ENCODE peak calls at places on chromosome 12, in seven cellular contexts. R, N, X, C, G, D and M are unnamed samples.

GRCh38 chr12:119929974-119930373 is 52.9 kb upstream of the CIT start:
- DNase-seq in C (no peak), D (no peak), N (no peak), R (no peak), G (no peak), X (no peak), M (no peak)

GRCh38 chr12:53670308-53670707 is 5.6 kb downstream of the ATP5MC2 start:
- DNase-seq in N (no peak), C (no peak), X (no peak), D (no peak), G (no peak), R (no peak), M (no peak)

GRCh38 chr12:92029902-92030586 is 115.6 kb downstream of the BTG1 start:
- DNase-seq in X (peak; percentile 5), G (no peak), R (no peak), D (no peak), C (no peak), N (no peak), M (no peak)

GRCh38 chr12:6267007-6267721 is 43.3 kb upstream of the PLEKHG6 start:
- DNase-seq in D (no peak), X (peak; percentile 57), C (peak; percentile 10), R (peak; percentile 52), G (no peak), N (no peak), M (peak; percentile 86)

GRCh38 chr12:21992823-21993222 is 51.6 kb upstream of the ABCC9 start:
- DNase-seq in N (peak; percentile 41), G (peak; percentile 48), D (no peak), C (no peak), X (peak; percentile 31), R (no peak), M (no peak)

GRCh38 chr12:87336814-87337336 is 692.3 kb downstream of the C12orf50 start:
- DNase-seq in C (no peak), D (no peak), X (peak; percentile 6), R (no peak), N (no peak), G (peak; percentile 34), M (no peak)

GRCh38 chr12:103273645-103274044 is 222.1 kb downstream of the C12orf42 start:
- DNase-seq in X (no peak), G (no peak), R (no peak), C (no peak), D (no peak), N (no peak), M (peak; percentile 26)

GRCh38 chr12:67533159-67533558 is 115.4 kb upstream of the DYRK2 start:
- DNase-seq in G (no peak), N (no peak), X (no peak), C (no peak), D (no peak), R (no peak), M (no peak)

GRCh38 chr12:9049520-9050133 is 60.3 kb downstream of the KLRG1 start:
- DNase-seq in N (no peak), C (peak; percentile 39), X (peak; percentile 76), G (peak; percentile 62), R (peak; percentile 18), D (peak; percentile 7), M (no peak)

GRCh38 chr12:51534216-51534615 is 56.8 kb upstream of the SCN8A start:
- DNase-seq in N (no peak), D (no peak), G (no peak), X (no peak), R (no peak), C (no peak), M (no peak)

GRCh38 chr12:51531284-51531981 is 59.6 kb upstream of the SCN8A start:
- DNase-seq in R (no peak), G (no peak), X (no peak), D (no peak), N (no peak), C (no peak), M (no peak)

GRCh38 chr12:51530208-51530607 is 60.8 kb upstream of the SCN8A start:
- DNase-seq in R (no peak), N (no peak), C (no peak), D (no peak), X (no peak), G (no peak), M (no peak)

GRCh38 chr12:51533799-51534198 is 57.2 kb upstream of the SCN8A start:
- DNase-seq in N (no peak), C (no peak), X (peak; percentile 28), R (no peak), G (peak; percentile 32), D (no peak), M (no peak)

DNA sequence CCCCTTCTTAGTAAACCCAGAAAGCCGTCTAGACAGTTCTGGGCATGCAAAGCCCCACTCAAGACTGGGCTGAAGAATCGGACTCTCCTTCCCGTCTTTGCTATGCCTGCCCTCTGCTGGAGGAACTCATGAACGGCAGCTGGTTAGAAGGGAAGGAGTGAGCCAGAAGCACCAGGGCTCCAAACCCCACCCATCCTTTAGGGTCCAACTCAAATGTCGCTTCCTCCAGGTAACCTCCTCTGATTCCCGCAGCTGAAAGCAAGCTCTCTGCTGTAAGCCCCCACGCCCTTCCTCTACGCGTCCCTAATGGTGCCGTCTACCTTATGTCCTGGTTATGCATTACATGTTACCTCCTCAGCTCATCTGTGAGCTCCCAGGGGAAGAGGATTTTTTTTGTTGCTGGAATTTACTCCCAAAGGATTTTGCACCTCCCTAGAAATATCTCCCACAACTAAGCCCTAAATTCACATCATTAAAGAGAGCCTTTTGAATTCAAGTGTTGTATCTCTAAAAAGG is 59.0 kb upstream of the SCN8A start:
- DNase-seq in C (peak; percentile 58), D (peak; percentile 52), X (peak; percentile 88), R (peak; percentile 34), N (peak; percentile 35), G (peak; percentile 73), M (no peak)
- H3K4me3 ChIP-seq in C (no peak overlapping the region), D (no peak overlapping the region), X (no peak overlapping the region), R (no peak overlapping the region), N (no peak overlapping the region), G (no peak overlapping the region), M (no peak overlapping the region)

DNA sequence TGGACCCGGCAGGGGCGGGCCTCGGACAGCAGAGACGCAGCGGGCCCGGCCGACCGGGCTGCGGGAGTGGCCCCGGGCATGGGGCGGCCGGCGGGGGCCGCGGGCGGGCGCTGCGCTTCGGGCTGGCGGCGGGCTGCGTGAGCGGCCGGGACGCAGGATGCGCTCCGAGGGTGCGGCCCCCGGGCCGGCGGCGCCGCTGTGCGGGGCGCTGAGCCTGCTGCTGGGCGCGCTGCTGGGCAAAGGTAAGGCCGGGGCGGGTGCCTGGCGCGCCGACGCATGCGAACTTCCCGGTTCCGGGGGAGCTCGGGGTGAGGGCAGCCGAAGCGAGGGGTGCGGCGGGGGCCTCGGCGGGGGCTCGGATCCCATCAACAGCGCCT is 264 bp downstream of the TMEM132C start:
- DNase-seq in X (no peak), R (no peak), N (no peak), G (no peak), C (no peak), D (no peak), M (no peak)
- H3K4me3 ChIP-seq in X (no peak overlapping the region), R (no peak overlapping the region), N (no peak overlapping the region), G (no peak overlapping the region), C (no peak overlapping the region), D (no peak overlapping the region), M (no peak overlapping the region)

GRCh38 chr12:1805441-1806081 is 14.8 kb upstream of the LRTM2 start:
- DNase-seq in G (no peak), X (no peak), D (no peak), R (no peak), N (no peak), C (no peak), M (no peak)

GRCh38 chr12:1806301-1807106 is 13.9 kb upstream of the LRTM2 start:
- DNase-seq in C (no peak), X (no peak), N (no peak), R (no peak), G (no peak), D (no peak), M (no peak)

GRCh38 chr12:1804545-1805332 is 15.6 kb upstream of the LRTM2 start:
- DNase-seq in X (peak; percentile 96), C (peak; percentile 89), G (peak; percentile 85), R (peak; percentile 55), D (peak; percentile 85), N (peak; percentile 84), M (no peak)

GRCh38 chr12:1801285-1801975 is 18.9 kb upstream of the LRTM2 start:
- DNase-seq in X (no peak), C (no peak), D (no peak), G (no peak), R (peak; percentile 31), N (no peak), M (no peak)

GRCh38 chr12:1803736-1804135 is 16.6 kb upstream of the LRTM2 start:
- DNase-seq in R (no peak), C (no peak), N (no peak), D (no peak), G (no peak), X (no peak), M (no peak)
- H3K4me3 ChIP-seq in R (no peak overlapping the region), C (no peak overlapping the region), N (no peak overlapping the region), D (no peak overlapping the region), G (no peak overlapping the region), X (no peak overlapping the region), M (no peak overlapping the region)

GRCh38 chr12:65699251-65699650 is 125.0 kb upstream of the HMGA2 start:
- DNase-seq in G (peak; percentile 43), N (no peak), R (peak; percentile 57), C (peak; percentile 40), X (peak; percentile 83), D (no peak), M (no peak)
- H3K4me3 ChIP-seq in G (no peak overlapping the region), N (no peak overlapping the region), R (no peak overlapping the region), C (no peak overlapping the region), X (no peak overlapping the region), D (no peak overlapping the region), M (no peak overlapping the region)